ENCODE peak calls at places on chromosomes 3 and 15, in seven cellular contexts. Q, W, S, V, H, M and R are unnamed samples.

GRCh38 chr15:91945385-91945784 is 91.9 kb downstream of the SLCO3A1 start:
- DNase-seq in Q (no peak), W (no peak), S (no peak), V (no peak), H (no peak), M (no peak), R (no peak)

GRCh38 chr3:94001191-94001590 is 21.2 kb downstream of the ARL13B start:
- DNase-seq in Q (no peak), W (no peak), S (no peak), V (no peak), H (no peak), M (no peak), R (no peak)

GRCh38 chr3:124939661-124940060 is 5.1 kb upstream of the MUC13 start:
- DNase-seq in Q (no peak), W (no peak), S (no peak), V (no peak), H (no peak), M (no peak), R (no peak)

GRCh38 chr3:71307884-71308697 is 275.4 kb downstream of the FOXP1 start:
- DNase-seq in Q (no peak), W (no peak), S (no peak), V (no peak), H (peak), M (no peak), R (no peak)

GRCh38 chr3:27504749-27505148 is 20.6 kb upstream of the SLC4A7 start:
- DNase-seq in Q (no peak), W (no peak), S (no peak), V (no peak), H (no peak), M (no peak), R (no peak)

GRCh38 chr3:58204713-58205112 is 6.1 kb downstream of the DNASE1L3 start:
- DNase-seq in Q (no peak), W (no peak), S (no peak), V (no peak), H (no peak), M (no peak), R (no peak)

GRCh38 chr15:84598250-84598649 is 2.6 kb upstream of the ZSCAN2 start:
- DNase-seq in Q (peak), W (no peak), S (no peak), V (no peak), H (peak), M (peak), R (no peak)

GRCh38 chr3:15300318-15301078 is 31.9 kb downstream of the SH3BP5 start:
- DNase-seq in Q (no peak), W (no peak), S (peak), V (peak), H (peak), M (peak), R (no peak)

GRCh38 chr15:62610499-62610898 is 432.0 kb upstream of the TPM1 start:
- DNase-seq in Q (no peak), W (no peak), S (no peak), V (no peak), H (no peak), M (no peak), R (no peak)

GRCh38 chr3:108804956-108805355 is 17.6 kb upstream of the TRAT1 start:
- DNase-seq in Q (no peak), W (no peak), S (no peak), V (no peak), H (no peak), M (no peak), R (no peak)

GRCh38 chr3:9955067-9955502 is 2.9 kb upstream of the PRRT3 start:
- DNase-seq in Q (peak), W (peak), S (no peak), V (no peak), H (peak), M (no peak), R (peak)

GRCh38 chr3:123816673-123817207 is 67.4 kb downstream of the MYLK start:
- DNase-seq in Q (no peak), W (no peak), S (no peak), V (no peak), H (peak), M (peak), R (no peak)

GRCh38 chr3:10008588-10009344 is 17.5 kb upstream of the FANCD2 start:
- DNase-seq in Q (peak), W (peak), S (peak), V (peak), H (peak), M (peak), R (peak)

GRCh38 chr3:149216195-149216869 is 5.3 kb downstream of the CP start:
- DNase-seq in Q (peak), W (no peak), S (no peak), V (no peak), H (no peak), M (no peak), R (no peak)

GRCh38 chr3:102037209-102037608 is 187.9 kb downstream of the NFKBIZ start:
- DNase-seq in Q (no peak), W (no peak), S (no peak), V (no peak), H (peak), M (no peak), R (no peak)

GRCh38 chr3:182713743-182714517 is 79.4 kb upstream of the ATP11B start:
- DNase-seq in Q (no peak), W (peak), S (no peak), V (no peak), H (peak), M (peak), R (peak)

GRCh38 chr15:87155771-87156170 is 1076.1 kb downstream of the AGBL1 start:
- DNase-seq in Q (no peak), W (no peak), S (no peak), V (no peak), H (no peak), M (no peak), R (no peak)

GRCh38 chr3:133494469-133494868 is 79.0 kb upstream of the CDV3 start:
- DNase-seq in Q (peak), W (peak), S (no peak), V (no peak), H (peak), M (no peak), R (peak)

GRCh38 chr3:12303532-12303931 is 14.7 kb downstream of the PPARG start:
- DNase-seq in Q (no peak), W (no peak), S (no peak), V (no peak), H (peak), M (peak), R (no peak)

GRCh38 chr15:84982301-84982920 is 755 bp downstream of the PDE8A start:
- DNase-seq in Q (no peak), W (peak), S (peak), V (peak), H (peak), M (no peak), R (no peak)

GRCh38 chr3:55189359-55189801 is 261.5 kb upstream of the LRTM1 start:
- DNase-seq in Q (no peak), W (no peak), S (no peak), V (no peak), H (peak), M (no peak), R (no peak)

GRCh38 chr15:26971303-26972018 is 480 bp downstream of the GABRG3 start:
- DNase-seq in Q (peak), W (no peak), S (no peak), V (no peak), H (no peak), M (no peak), R (no peak)